ENCODE peak calls at places on chromosomes 3 and 15, in nine cellular contexts. A is breast epithelium, P is Calu3, J is neural crest cell, O is K562, D is coronary artery, U is sigmoid colon, H is HL-60, Q is left lung. E is an unnamed sample.

GRCh38 chr15:64131547-64131946 is 20.0 kb upstream of the SNX22 start:
- DNase-seq in A (no peak), P (no peak), J (no peak), O (no peak), D (no peak), U (no peak), H (no peak), Q (no peak), E (no peak)

GRCh38 chr3:123870033-123870432 is 14.1 kb downstream of the MYLK start:
- DNase-seq in A (no peak), P (no peak), J (no peak), O (no peak), D (no peak), U (no peak), H (no peak), Q (no peak), E (no peak)

GRCh38 chr3:169658311-169658931 is 5.1 kb downstream of the MECOM start:
- DNase-seq in A (no peak), P (peak), J (no peak), O (no peak), D (no peak), U (no peak), H (no peak), Q (peak), E (no peak)

GRCh38 chr3:76044601-76045600 is 259.6 kb upstream of the ZNF717 start:
- DNase-seq in A (no peak), P (peak), J (peak), O (peak), D (no peak), U (no peak), H (no peak), Q (peak), E (no peak)

GRCh38 chr3:196471551-196471950 is 32.0 kb downstream of the RNF168 start:
- DNase-seq in A (no peak), P (no peak), J (no peak), O (no peak), D (no peak), U (no peak), H (no peak), Q (no peak), E (no peak)

GRCh38 chr3:189572249-189572648 is 58.9 kb upstream of the TP63 start:
- DNase-seq in A (no peak), P (no peak), J (no peak), O (no peak), D (no peak), U (no peak), H (no peak), Q (no peak), E (no peak)

GRCh38 chr3:124584552-124585391 is 145.5 kb upstream of the UMPS start:
- DNase-seq in A (peak), P (peak), J (peak), O (peak), D (peak), U (peak), H (no peak), Q (peak), E (peak)

GRCh38 chr3:55405436-55405835 is 81.7 kb downstream of the WNT5A start:
- DNase-seq in A (no peak), P (no peak), J (peak), O (peak), D (no peak), U (no peak), H (no peak), Q (no peak), E (no peak)

GRCh38 chr3:33716227-33716626 is 1.8 kb downstream of the CLASP2 start:
- DNase-seq in A (no peak), P (no peak), J (no peak), O (peak), D (no peak), U (no peak), H (no peak), Q (no peak), E (no peak)

GRCh38 chr3:52978109-52978754 is 67.6 kb downstream of the SFMBT1 start:
- DNase-seq in A (no peak), P (no peak), J (no peak), O (no peak), D (no peak), U (no peak), H (no peak), Q (no peak), E (no peak)

GRCh38 chr3:130971208-130971607 is 55.4 kb downstream of the ASTE1 start:
- DNase-seq in A (no peak), P (no peak), J (no peak), O (no peak), D (no peak), U (no peak), H (no peak), Q (no peak), E (no peak)

GRCh38 chr15:86001200-86001599 is 78.5 kb upstream of the AGBL1 start:
- DNase-seq in A (no peak), P (no peak), J (no peak), O (no peak), D (no peak), U (no peak), H (no peak), Q (no peak), E (no peak)

GRCh38 chr15:96585634-96586386 is 255.3 kb downstream of the NR2F2 start:
- DNase-seq in A (no peak), P (no peak), J (no peak), O (peak), D (no peak), U (no peak), H (peak), Q (no peak), E (no peak)

GRCh38 chr15:59131955-59132562 is 27.1 kb downstream of the CCNB2 start:
- DNase-seq in A (no peak), P (no peak), J (no peak), O (no peak), D (no peak), U (no peak), H (no peak), Q (no peak), E (no peak)

GRCh38 chr15:59133921-59134427 is 29.0 kb downstream of the CCNB2 start:
- DNase-seq in A (no peak), P (no peak), J (no peak), O (no peak), D (no peak), U (no peak), H (no peak), Q (no peak), E (no peak)

DNA sequence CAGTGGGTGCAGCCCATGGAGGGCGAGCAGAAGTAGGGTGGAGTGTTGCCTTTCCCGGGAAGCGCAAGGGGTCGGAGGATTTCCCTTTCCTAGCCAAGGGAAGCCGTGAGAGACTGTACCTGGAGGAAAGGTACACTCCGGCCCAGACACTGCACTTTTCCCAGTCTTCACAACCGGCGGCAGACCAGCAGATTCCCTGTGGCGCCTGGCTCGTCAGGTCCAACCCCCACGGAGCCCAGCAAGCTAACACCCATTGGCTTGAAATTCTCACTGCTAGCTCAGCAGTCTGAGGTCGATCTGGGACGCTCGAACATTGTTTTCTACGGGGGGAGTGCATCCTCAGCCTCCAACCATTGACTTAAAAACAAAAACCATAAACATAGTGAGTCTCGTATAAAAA is 26.5 kb downstream of the CCNB2 start:
- DNase-seq in A (no peak), P (no peak), J (no peak), O (no peak), D (no peak), U (no peak), H (no peak), Q (no peak), E (no peak)
- TF ChIP-seq CTCF in A (no peak), P (no peak), J (no peak), O (no peak), D (no peak), U (no peak), H (no peak), Q (no peak), E (no peak)

GRCh38 chr15:71753346-71753745 is 57.0 kb upstream of the NR2E3 start:
- DNase-seq in A (no peak), P (no peak), J (no peak), O (no peak), D (no peak), U (peak), H (no peak), Q (no peak), E (no peak)

GRCh38 chr15:71752085-71752484 is 58.3 kb upstream of the NR2E3 start:
- DNase-seq in A (no peak), P (no peak), J (no peak), O (no peak), D (no peak), U (no peak), H (no peak), Q (no peak), E (no peak)

GRCh38 chr15:71755092-71755491 is 55.3 kb upstream of the NR2E3 start:
- DNase-seq in A (no peak), P (no peak), J (no peak), O (no peak), D (no peak), U (no peak), H (no peak), Q (no peak), E (no peak)

GRCh38 chr15:71754660-71755059 is 55.7 kb upstream of the NR2E3 start:
- DNase-seq in A (no peak), P (no peak), J (no peak), O (no peak), D (no peak), U (no peak), H (no peak), Q (no peak), E (no peak)

GRCh38 chr15:71752604-71753289 is 57.6 kb upstream of the NR2E3 start:
- DNase-seq in A (no peak), P (peak), J (peak), O (peak), D (no peak), U (no peak), H (no peak), Q (no peak), E (no peak)
- TF ChIP-seq CTCF in A (no peak), P (peak), J (peak), O (peak), D (no peak), U (no peak), H (no peak), Q (no peak), E (no peak)

GRCh38 chr15:39594056-39594763 is 13.3 kb downstream of the THBS1 start:
- DNase-seq in A (no peak), P (no peak), J (no peak), O (no peak), D (no peak), U (no peak), H (no peak), Q (no peak), E (no peak)
- TF ChIP-seq CTCF in A (no peak), P (no peak), J (no peak), O (peak), D (no peak), U (no peak), H (no peak), Q (no peak), E (no peak)

GRCh38 chr3:164393171-164393570 is 685.1 kb downstream of the SI start:
- DNase-seq in A (no peak), P (no peak), J (no peak), O (no peak), D (no peak), U (no peak), H (no peak), Q (no peak), E (no peak)
- TF ChIP-seq CTCF in A (no peak), P (peak), J (no peak), O (no peak), D (no peak), U (no peak), H (no peak), Q (no peak), E (no peak)

GRCh38 chr3:133820129-133820528 is 14.5 kb downstream of the SRPRB start:
- DNase-seq in A (no peak), P (no peak), J (no peak), O (no peak), D (no peak), U (no peak), H (no peak), Q (no peak), E (no peak)

GRCh38 chr3:133820889-133821675 is 15.5 kb downstream of the SRPRB start:
- DNase-seq in A (no peak), P (no peak), J (no peak), O (no peak), D (no peak), U (no peak), H (no peak), Q (no peak), E (no peak)

GRCh38 chr3:133824961-133825485 is 19.4 kb downstream of the SRPRB start:
- DNase-seq in A (no peak), P (no peak), J (no peak), O (no peak), D (no peak), U (no peak), H (no peak), Q (no peak), E (no peak)

GRCh38 chr3:133825969-133826727 is 20.5 kb downstream of the SRPRB start:
- DNase-seq in A (no peak), P (no peak), J (no peak), O (no peak), D (no peak), U (no peak), H (no peak), Q (no peak), E (no peak)

DNA sequence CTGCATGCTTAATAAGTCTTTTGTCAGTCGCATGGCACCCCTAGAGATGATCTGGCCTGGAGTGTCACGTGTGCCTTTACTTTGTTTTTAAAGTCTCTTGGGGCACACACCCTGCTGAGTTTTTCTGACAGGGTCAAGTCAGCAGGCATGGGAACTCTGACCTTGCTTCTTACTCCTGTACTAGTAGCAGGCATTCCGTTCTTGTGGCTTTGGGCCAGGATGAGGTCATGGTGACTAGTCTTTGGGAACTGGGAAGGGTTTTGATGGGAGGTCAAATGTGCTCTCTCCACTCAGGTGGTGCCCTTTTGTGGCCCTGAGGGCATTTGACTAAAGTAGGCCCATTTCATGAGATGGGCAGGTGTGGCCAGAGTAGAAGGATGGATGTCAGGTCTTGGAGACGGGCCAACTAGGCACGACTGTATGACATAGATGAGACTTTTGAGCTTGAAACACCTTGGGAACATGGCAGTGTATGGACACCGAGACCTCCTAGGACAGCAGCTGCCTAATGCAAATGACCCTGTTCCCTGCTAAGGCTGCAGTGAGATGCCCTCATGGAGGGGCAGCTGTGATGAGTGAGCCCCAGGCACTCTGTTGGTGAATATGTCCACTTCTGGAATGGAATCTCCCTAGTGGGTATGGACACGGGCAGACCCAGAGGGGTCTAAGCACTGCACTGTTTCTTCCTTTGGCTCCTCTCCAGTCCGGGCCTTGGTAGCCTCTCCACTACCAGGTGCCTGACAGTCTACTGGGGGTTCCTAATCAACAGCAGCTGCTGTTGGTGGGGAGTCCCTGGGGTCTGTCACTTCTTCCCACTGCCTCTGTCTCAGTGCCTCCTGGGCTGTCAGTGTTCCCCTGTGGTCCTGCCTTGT is 16.4 kb downstream of the SRPRB start:
- DNase-seq in A (no peak), P (peak), J (no peak), O (peak), D (no peak), U (no peak), H (no peak), Q (no peak), E (no peak)
- TF ChIP-seq CTCF in A (no peak), P (peak), J (no peak), O (peak), D (no peak), U (no peak), H (no peak), Q (no peak), E (no peak)

GRCh38 chr3:47855461-47856383 is 52.8 kb downstream of the DHX30 start:
- DNase-seq in A (no peak), P (no peak), J (no peak), O (no peak), D (no peak), U (no peak), H (no peak), Q (no peak), E (no peak)

GRCh38 chr3:47852604-47853397 is 49.9 kb downstream of the DHX30 start:
- DNase-seq in A (no peak), P (no peak), J (no peak), O (no peak), D (no peak), U (no peak), H (no peak), Q (no peak), E (no peak)

GRCh38 chr3:47854267-47854666 is 51.3 kb downstream of the DHX30 start:
- DNase-seq in A (no peak), P (no peak), J (no peak), O (no peak), D (no peak), U (no peak), H (no peak), Q (no peak), E (no peak)

GRCh38 chr3:47856669-47857068 is 53.7 kb downstream of the DHX30 start:
- DNase-seq in A (no peak), P (no peak), J (no peak), O (no peak), D (no peak), U (no peak), H (no peak), Q (no peak), E (no peak)

DNA sequence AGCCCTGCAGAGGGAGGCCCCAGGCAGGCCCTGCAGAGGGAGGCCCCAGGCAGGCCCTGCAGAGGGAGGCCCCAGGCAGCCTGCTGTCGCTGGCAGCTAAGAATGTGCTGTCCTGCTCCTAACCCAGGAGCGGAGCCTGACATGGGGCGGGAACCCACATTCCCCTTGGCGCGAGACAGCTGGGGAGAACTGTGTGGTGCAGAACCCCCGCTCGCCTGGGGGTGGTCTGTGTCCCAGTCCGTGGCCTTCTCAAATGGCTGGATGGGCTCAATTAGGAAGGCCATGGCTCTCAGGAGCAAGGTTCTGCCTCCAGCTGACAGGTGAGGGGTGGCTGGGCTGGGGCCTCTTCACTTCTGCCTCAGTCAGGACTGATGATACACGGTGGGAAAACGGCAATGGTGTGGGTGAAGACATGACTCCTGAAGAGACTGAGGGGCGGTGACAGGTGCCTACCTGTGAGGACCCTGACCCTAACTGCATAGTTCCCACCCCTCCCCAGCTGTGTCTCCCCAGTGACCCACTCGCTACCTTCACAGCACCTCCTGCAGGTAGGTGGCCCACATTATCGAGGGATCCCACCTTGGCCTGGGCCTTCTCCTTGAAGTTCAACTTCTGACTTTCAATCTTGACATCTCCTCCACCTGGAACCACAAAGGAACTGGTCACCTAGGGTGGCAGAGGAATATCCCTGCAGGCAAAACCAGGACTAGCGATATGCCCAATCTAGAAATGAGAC is 52.0 kb downstream of the DHX30 start:
- DNase-seq in A (no peak), P (no peak), J (no peak), O (no peak), D (no peak), U (no peak), H (no peak), Q (no peak), E (no peak)
- TF ChIP-seq CTCF in A (no peak), P (no peak), J (no peak), O (no peak), D (no peak), U (no peak), H (no peak), Q (no peak), E (no peak)

DNA sequence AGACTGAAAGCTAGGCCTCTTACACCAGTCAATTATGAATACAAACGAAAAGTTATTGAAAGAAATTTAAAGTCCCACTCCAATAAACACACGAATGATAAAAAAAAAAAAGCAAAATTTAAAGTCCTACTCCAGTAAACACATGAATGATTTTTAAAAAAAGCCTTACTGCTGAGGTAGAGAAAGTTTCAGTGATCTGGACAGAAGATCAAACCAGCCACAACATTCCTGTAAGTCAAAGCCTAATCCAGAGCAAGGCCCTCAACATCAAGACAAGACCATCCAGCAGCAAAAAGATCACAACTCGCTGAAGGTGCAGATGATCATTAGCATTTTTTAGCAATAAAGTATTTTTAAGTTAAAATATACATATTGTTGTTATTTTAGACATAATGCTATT is 95.6 kb upstream of the LIPC start:
- DNase-seq in A (no peak), P (no peak), J (no peak), O (no peak), D (no peak), U (no peak), H (no peak), Q (no peak), E (no peak)
- TF ChIP-seq CTCF in A (no peak), P (no peak), J (no peak), O (no peak), D (no peak), U (no peak), H (no peak), Q (no peak), E (no peak)

GRCh38 chr15:83207622-83208356 is at the start of gene HDGFL3:
- DNase-seq in A (peak), P (peak), J (peak), O (peak), D (peak), U (peak), H (peak), Q (peak), E (peak)
- TF ChIP-seq CTCF in A (no peak), P (no peak), J (peak), O (peak), D (no peak), U (no peak), H (no peak), Q (no peak), E (no peak)

GRCh38 chr3:44987318-44987717 is 11.3 kb downstream of the EXOSC7 start:
- DNase-seq in A (no peak), P (no peak), J (no peak), O (no peak), D (no peak), U (no peak), H (no peak), Q (no peak), E (no peak)

GRCh38 chr3:44989141-44989540 is 13.1 kb downstream of the EXOSC7 start:
- DNase-seq in A (no peak), P (no peak), J (no peak), O (no peak), D (no peak), U (no peak), H (no peak), Q (no peak), E (no peak)

GRCh38 chr3:44991326-44991725 is 15.3 kb downstream of the EXOSC7 start:
- DNase-seq in A (no peak), P (no peak), J (no peak), O (no peak), D (no peak), U (no peak), H (no peak), Q (no peak), E (no peak)

GRCh38 chr3:44989636-44990373 is 13.8 kb downstream of the EXOSC7 start:
- DNase-seq in A (no peak), P (no peak), J (no peak), O (no peak), D (no peak), U (no peak), H (no peak), Q (no peak), E (no peak)

DNA sequence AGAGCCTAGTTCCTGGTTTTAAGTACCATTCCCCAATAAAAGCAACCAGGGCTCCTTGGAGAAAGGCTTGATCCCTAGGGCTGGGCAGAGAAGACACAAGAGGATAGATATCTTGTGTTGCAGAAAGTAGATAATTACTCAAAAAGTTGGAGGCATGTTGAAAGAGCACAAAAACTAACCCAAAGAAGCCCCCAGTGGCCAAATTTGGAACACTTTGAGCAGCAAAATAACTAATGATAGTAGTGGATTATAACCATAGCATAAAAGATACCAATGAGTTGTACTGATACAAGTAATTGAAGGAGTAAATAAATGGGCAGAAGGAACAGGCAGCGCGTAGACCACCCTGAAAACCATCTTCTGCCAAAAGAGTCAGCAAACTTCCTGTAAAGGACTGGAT is 12.0 kb downstream of the EXOSC7 start:
- DNase-seq in A (no peak), P (no peak), J (no peak), O (peak), D (no peak), U (no peak), H (no peak), Q (no peak), E (no peak)
- TF ChIP-seq CTCF in A (no peak), P (peak), J (peak), O (peak), D (no peak), U (no peak), H (peak), Q (peak), E (peak)

E was measured in mesothelial cell of epicardium.